ENCODE peak calls at places on chromosomes 2 and 18, in nine cellular contexts. One of them, this sample, is unnamed.

GRCh38 chr2:240584486-240585031 is 2.0 kb upstream of the CAPN10 start:
- DNase-seq in left lung: no peak
- DNase-seq in mammary epithelial cell: peak; percentile 44
- DNase-seq in heart right ventricle: peak; percentile 11
- DNase-seq in CD8-positive, alpha-beta T cell: no peak
- DNase-seq in heart left ventricle: no peak
- DNase-seq in BE2C: no peak
- DNase-seq in psoas muscle: peak; percentile 19
- DNase-seq in cardiac muscle cell: peak; percentile 79
- DNase-seq in this sample: peak; percentile 61

GRCh38 chr2:65351234-65351947 is 81.0 kb downstream of the SPRED2 start:
- DNase-seq in mammary epithelial cell: no peak
- DNase-seq in heart right ventricle: no peak
- DNase-seq in left lung: peak; percentile 42
- DNase-seq in heart left ventricle: no peak
- DNase-seq in BE2C: no peak
- DNase-seq in CD8-positive, alpha-beta T cell: no peak
- DNase-seq in cardiac muscle cell: peak; percentile 66
- DNase-seq in psoas muscle: no peak
- DNase-seq in this sample: no peak

GRCh38 chr18:49274188-49274714 is 186.2 kb downstream of the DYM start:
- DNase-seq in psoas muscle: no peak
- DNase-seq in CD8-positive, alpha-beta T cell: no peak
- DNase-seq in mammary epithelial cell: no peak
- DNase-seq in cardiac muscle cell: peak; percentile 81
- DNase-seq in left lung: no peak
- DNase-seq in BE2C: no peak
- DNase-seq in heart left ventricle: no peak
- DNase-seq in heart right ventricle: no peak
- DNase-seq in this sample: no peak

GRCh38 chr18:13451661-13452447 is 233.3 kb downstream of the LDLRAD4 start:
- DNase-seq in heart left ventricle: no peak
- DNase-seq in BE2C: no peak
- DNase-seq in mammary epithelial cell: no peak
- DNase-seq in left lung: no peak
- DNase-seq in CD8-positive, alpha-beta T cell: no peak
- DNase-seq in psoas muscle: no peak
- DNase-seq in heart right ventricle: no peak
- DNase-seq in cardiac muscle cell: no peak
- DNase-seq in this sample: no peak

GRCh38 chr2:196592331-196592911 is 47.1 kb upstream of the CCDC150 start:
- DNase-seq in mammary epithelial cell: peak; percentile 27
- DNase-seq in cardiac muscle cell: peak; percentile 48
- DNase-seq in psoas muscle: no peak
- DNase-seq in BE2C: no peak
- DNase-seq in heart left ventricle: no peak
- DNase-seq in left lung: no peak
- DNase-seq in CD8-positive, alpha-beta T cell: no peak
- DNase-seq in heart right ventricle: peak; percentile 21
- DNase-seq in this sample: peak; percentile 76

GRCh38 chr2:18926633-18927524 is 337.5 kb upstream of the NT5C1B start:
- DNase-seq in left lung: no peak
- DNase-seq in CD8-positive, alpha-beta T cell: no peak
- DNase-seq in BE2C: no peak
- DNase-seq in psoas muscle: no peak
- DNase-seq in mammary epithelial cell: no peak
- DNase-seq in heart left ventricle: no peak
- DNase-seq in cardiac muscle cell: no peak
- DNase-seq in heart right ventricle: no peak
- DNase-seq in this sample: no peak

GRCh38 chr2:204691911-204692510 is 146.7 kb downstream of the PARD3B start:
- DNase-seq in heart left ventricle: no peak
- DNase-seq in left lung: no peak
- DNase-seq in BE2C: peak; percentile 64
- DNase-seq in CD8-positive, alpha-beta T cell: no peak
- DNase-seq in psoas muscle: no peak
- DNase-seq in heart right ventricle: no peak
- DNase-seq in mammary epithelial cell: peak; percentile 57
- DNase-seq in cardiac muscle cell: peak; percentile 93
- DNase-seq in this sample: no peak

GRCh38 chr18:45119888-45120287 is 439.2 kb downstream of the SETBP1 start:
- DNase-seq in heart right ventricle: no peak
- DNase-seq in heart left ventricle: no peak
- DNase-seq in psoas muscle: no peak
- DNase-seq in cardiac muscle cell: no peak
- DNase-seq in CD8-positive, alpha-beta T cell: no peak
- DNase-seq in left lung: no peak
- DNase-seq in mammary epithelial cell: no peak
- DNase-seq in BE2C: peak; percentile 31
- DNase-seq in this sample: no peak

GRCh38 chr2:117858892-117859531 is 44.5 kb downstream of the DDX18 start:
- DNase-seq in psoas muscle: no peak
- DNase-seq in heart right ventricle: no peak
- DNase-seq in heart left ventricle: no peak
- DNase-seq in CD8-positive, alpha-beta T cell: no peak
- DNase-seq in left lung: no peak
- DNase-seq in mammary epithelial cell: no peak
- DNase-seq in cardiac muscle cell: no peak
- DNase-seq in BE2C: peak; percentile 13
- DNase-seq in this sample: no peak

GRCh38 chr18:48597110-48597509 is 58.3 kb downstream of the CTIF start:
- DNase-seq in mammary epithelial cell: peak; percentile 45
- DNase-seq in left lung: no peak
- DNase-seq in psoas muscle: no peak
- DNase-seq in BE2C: no peak
- DNase-seq in CD8-positive, alpha-beta T cell: no peak
- DNase-seq in cardiac muscle cell: no peak
- DNase-seq in heart left ventricle: no peak
- DNase-seq in heart right ventricle: no peak
- DNase-seq in this sample: no peak

GRCh38 chr2:224849264-224849663 is 133.1 kb upstream of the CCDC195 start:
- DNase-seq in mammary epithelial cell: peak; percentile 32
- DNase-seq in CD8-positive, alpha-beta T cell: no peak
- DNase-seq in heart left ventricle: no peak
- DNase-seq in psoas muscle: no peak
- DNase-seq in heart right ventricle: no peak
- DNase-seq in left lung: no peak
- DNase-seq in cardiac muscle cell: no peak
- DNase-seq in BE2C: no peak
- DNase-seq in this sample: no peak

DNA sequence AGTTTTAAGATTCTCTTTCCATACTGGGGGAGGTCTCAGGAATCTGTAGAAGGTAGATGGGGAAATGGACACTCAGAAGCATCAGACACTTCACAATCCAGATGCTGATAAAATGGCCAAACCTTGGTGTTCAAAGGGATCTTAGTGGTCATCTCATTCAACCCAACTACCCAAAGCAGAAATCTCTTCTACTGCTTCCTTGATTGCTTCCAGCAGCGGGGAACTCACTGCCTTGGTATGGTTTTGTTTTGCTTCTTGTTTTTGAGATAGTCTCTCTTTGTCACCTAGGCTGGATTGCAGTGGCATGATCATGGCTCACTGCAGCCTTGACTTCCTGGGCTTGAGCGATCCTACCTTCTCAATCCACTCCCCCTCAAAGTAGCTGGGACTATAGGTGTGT is 39.3 kb upstream of the PTMA start:
- DNase-seq in mammary epithelial cell: no peak
- DNase-seq in left lung: no peak
- DNase-seq in psoas muscle: no peak
- DNase-seq in cardiac muscle cell: no peak
- DNase-seq in BE2C: no peak
- DNase-seq in heart left ventricle: no peak
- DNase-seq in CD8-positive, alpha-beta T cell: no peak
- DNase-seq in heart right ventricle: no peak
- DNase-seq in this sample: no peak
- H3K4me1 ChIP-seq in mammary epithelial cell: peaks cover 25% of the 10 kb centered on the region
- H3K4me1 ChIP-seq in left lung: peaks cover 64% of the 10 kb centered on the region
- H3K4me1 ChIP-seq in psoas muscle: peaks cover 29% of the 10 kb centered on the region
- H3K4me1 ChIP-seq in cardiac muscle cell: peaks cover 51% of the 10 kb centered on the region
- H3K4me1 ChIP-seq in BE2C: peaks cover 15% of the 10 kb centered on the region
- H3K4me1 ChIP-seq in heart left ventricle: peaks cover 43% of the 10 kb centered on the region
- H3K4me1 ChIP-seq in CD8-positive, alpha-beta T cell: no peaks in the 10 kb centered on the region
- H3K4me1 ChIP-seq in heart right ventricle: peaks cover 44% of the 10 kb centered on the region
- H3K4me1 ChIP-seq in this sample: no peaks in the 10 kb centered on the region

GRCh38 chr2:134399096-134399495 is 145.2 kb downstream of the MGAT5 start:
- DNase-seq in heart left ventricle: no peak
- DNase-seq in left lung: no peak
- DNase-seq in cardiac muscle cell: peak; percentile 25
- DNase-seq in CD8-positive, alpha-beta T cell: no peak
- DNase-seq in BE2C: no peak
- DNase-seq in psoas muscle: no peak
- DNase-seq in heart right ventricle: no peak
- DNase-seq in mammary epithelial cell: no peak
- DNase-seq in this sample: no peak

GRCh38 chr2:134398300-134398699 is 144.4 kb downstream of the MGAT5 start:
- DNase-seq in heart left ventricle: no peak
- DNase-seq in heart right ventricle: no peak
- DNase-seq in BE2C: no peak
- DNase-seq in left lung: no peak
- DNase-seq in psoas muscle: no peak
- DNase-seq in cardiac muscle cell: peak; percentile 74
- DNase-seq in CD8-positive, alpha-beta T cell: no peak
- DNase-seq in mammary epithelial cell: peak; percentile 58
- DNase-seq in this sample: no peak

GRCh38 chr2:134402385-134402784 is 148.5 kb downstream of the MGAT5 start:
- DNase-seq in heart left ventricle: no peak
- DNase-seq in heart right ventricle: no peak
- DNase-seq in left lung: no peak
- DNase-seq in mammary epithelial cell: no peak
- DNase-seq in CD8-positive, alpha-beta T cell: no peak
- DNase-seq in psoas muscle: peak; percentile 31
- DNase-seq in BE2C: no peak
- DNase-seq in cardiac muscle cell: peak; percentile 88
- DNase-seq in this sample: no peak

GRCh38 chr2:134401789-134402188 is 147.9 kb downstream of the MGAT5 start:
- DNase-seq in mammary epithelial cell: no peak
- DNase-seq in heart left ventricle: no peak
- DNase-seq in cardiac muscle cell: no peak
- DNase-seq in heart right ventricle: no peak
- DNase-seq in psoas muscle: no peak
- DNase-seq in BE2C: peak; percentile 43
- DNase-seq in left lung: no peak
- DNase-seq in CD8-positive, alpha-beta T cell: no peak
- DNase-seq in this sample: no peak

DNA sequence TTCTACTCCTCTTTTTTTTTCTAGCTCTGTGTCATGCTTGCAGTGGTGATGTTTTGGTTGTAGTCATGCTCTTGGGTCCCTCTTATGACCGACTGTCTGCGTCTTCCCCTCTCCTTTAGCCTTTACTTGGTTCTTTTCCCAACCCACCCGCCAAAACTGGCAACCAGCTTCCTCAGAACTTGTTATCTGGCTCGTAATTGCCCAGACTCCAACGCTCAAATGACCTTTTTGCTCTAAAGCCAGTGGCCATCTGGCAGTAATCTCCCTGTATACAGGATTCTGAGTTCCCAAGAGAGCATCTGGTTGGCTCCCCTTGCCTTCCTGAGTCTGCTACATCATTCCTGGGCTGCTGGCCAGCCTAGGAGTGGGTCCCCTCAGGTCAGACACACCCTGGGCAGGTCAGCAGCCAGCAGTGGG is 147.2 kb downstream of the MGAT5 start:
- DNase-seq in heart left ventricle: peak; percentile 80
- DNase-seq in left lung: no peak
- DNase-seq in psoas muscle: peak; percentile 58
- DNase-seq in cardiac muscle cell: peak; percentile 24
- DNase-seq in BE2C: peak; percentile 72
- DNase-seq in heart right ventricle: peak; percentile 74
- DNase-seq in mammary epithelial cell: no peak
- DNase-seq in CD8-positive, alpha-beta T cell: no peak
- DNase-seq in this sample: peak; percentile 82
- H3K4me1 ChIP-seq in heart left ventricle: peaks cover 30% of the 10 kb centered on the region
- H3K4me1 ChIP-seq in left lung: peaks cover 10% of the 10 kb centered on the region
- H3K4me1 ChIP-seq in psoas muscle: peaks cover 5% of the 10 kb centered on the region
- H3K4me1 ChIP-seq in cardiac muscle cell: no peaks in the 10 kb centered on the region
- H3K4me1 ChIP-seq in BE2C: peaks cover 4% of the 10 kb centered on the region
- H3K4me1 ChIP-seq in heart right ventricle: peaks cover 24% of the 10 kb centered on the region
- H3K4me1 ChIP-seq in mammary epithelial cell: peaks cover 53% of the 10 kb centered on the region
- H3K4me1 ChIP-seq in CD8-positive, alpha-beta T cell: no peaks in the 10 kb centered on the region
- H3K4me1 ChIP-seq in this sample: peaks cover 6% of the 10 kb centered on the region

DNA sequence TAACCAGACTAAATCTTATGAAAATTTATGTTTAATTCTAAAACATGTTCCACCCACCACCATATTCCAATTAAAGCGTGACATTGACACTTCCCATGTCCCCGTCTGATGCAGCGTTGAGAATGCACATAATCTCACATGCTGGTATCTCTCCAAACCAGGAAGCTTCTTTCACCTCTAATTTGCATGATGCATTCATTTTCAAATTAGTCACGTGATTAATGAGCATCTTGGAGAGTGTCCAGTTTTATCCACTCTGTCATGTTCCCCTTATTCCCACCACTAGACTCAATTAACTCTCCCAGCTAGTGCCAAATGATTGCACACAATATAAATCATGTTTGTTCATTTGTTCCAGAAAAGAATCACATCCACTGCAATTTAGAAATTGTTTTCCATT is 105.8 kb downstream of the RIT2 start:
- DNase-seq in heart right ventricle: no peak
- DNase-seq in mammary epithelial cell: no peak
- DNase-seq in cardiac muscle cell: no peak
- DNase-seq in CD8-positive, alpha-beta T cell: no peak
- DNase-seq in BE2C: no peak
- DNase-seq in left lung: no peak
- DNase-seq in psoas muscle: no peak
- DNase-seq in heart left ventricle: no peak
- DNase-seq in this sample: no peak
- H3K4me1 ChIP-seq in heart right ventricle: no peaks in the 10 kb centered on the region
- H3K4me1 ChIP-seq in mammary epithelial cell: no peaks in the 10 kb centered on the region
- H3K4me1 ChIP-seq in cardiac muscle cell: no peaks in the 10 kb centered on the region
- H3K4me1 ChIP-seq in CD8-positive, alpha-beta T cell: no peaks in the 10 kb centered on the region
- H3K4me1 ChIP-seq in BE2C: no peaks in the 10 kb centered on the region
- H3K4me1 ChIP-seq in left lung: no peaks in the 10 kb centered on the region
- H3K4me1 ChIP-seq in psoas muscle: no peaks in the 10 kb centered on the region
- H3K4me1 ChIP-seq in heart left ventricle: no peaks in the 10 kb centered on the region
- H3K4me1 ChIP-seq in this sample: no peaks in the 10 kb centered on the region

DNA sequence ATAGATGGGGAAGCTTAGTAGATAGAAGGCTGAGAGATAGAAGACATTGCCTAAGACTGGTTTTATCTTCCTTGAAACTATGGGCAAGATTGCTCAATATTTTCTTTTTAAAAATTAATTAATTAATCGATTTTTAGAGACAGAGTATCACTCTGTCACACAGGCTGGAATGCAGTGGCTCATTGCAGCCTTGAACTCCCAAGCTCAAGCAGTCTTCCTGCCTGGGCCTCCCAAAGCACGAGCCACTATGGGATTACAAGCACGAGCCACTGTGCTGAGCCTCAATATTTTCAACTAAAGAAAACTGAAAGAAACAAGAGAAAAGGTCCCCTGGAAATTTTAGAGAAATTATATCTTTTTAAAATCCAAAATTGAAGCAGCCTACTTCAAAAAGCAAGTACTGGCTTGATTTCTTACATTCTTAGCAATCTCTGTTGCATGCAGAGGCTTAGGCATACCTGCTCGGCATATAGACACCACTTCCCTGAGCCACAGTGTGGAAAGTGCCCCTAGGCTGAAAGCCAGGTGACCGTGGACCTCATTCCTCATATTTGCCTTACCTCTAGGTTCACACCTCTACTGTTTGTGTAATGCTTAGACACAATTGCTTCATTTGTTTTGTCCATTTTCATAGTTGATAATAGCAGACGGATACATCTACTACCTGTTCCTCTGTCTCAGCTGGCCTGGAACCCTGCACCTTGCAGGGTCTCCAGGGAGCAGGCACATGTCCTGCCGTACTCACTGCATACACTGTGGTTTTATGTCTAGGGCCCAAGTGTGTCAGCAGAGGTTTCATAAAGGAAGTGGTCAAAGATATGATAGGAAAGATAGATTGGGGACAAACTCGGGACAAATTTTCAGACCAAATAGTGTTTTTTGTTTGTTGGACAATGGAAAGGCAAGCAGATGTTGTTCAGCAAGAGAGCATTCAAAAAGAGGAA is 166.5 kb upstream of the ALPP start:
- DNase-seq in left lung: no peak
- DNase-seq in BE2C: no peak
- DNase-seq in cardiac muscle cell: no peak
- DNase-seq in CD8-positive, alpha-beta T cell: no peak
- DNase-seq in heart right ventricle: no peak
- DNase-seq in heart left ventricle: no peak
- DNase-seq in psoas muscle: no peak
- DNase-seq in mammary epithelial cell: peak; percentile 14
- DNase-seq in this sample: no peak
- H3K4me1 ChIP-seq in left lung: no peaks in the 10 kb centered on the region
- H3K4me1 ChIP-seq in BE2C: no peaks in the 10 kb centered on the region
- H3K4me1 ChIP-seq in cardiac muscle cell: no peaks in the 10 kb centered on the region
- H3K4me1 ChIP-seq in CD8-positive, alpha-beta T cell: no peaks in the 10 kb centered on the region
- H3K4me1 ChIP-seq in heart right ventricle: no peaks in the 10 kb centered on the region
- H3K4me1 ChIP-seq in heart left ventricle: no peaks in the 10 kb centered on the region
- H3K4me1 ChIP-seq in psoas muscle: no peaks in the 10 kb centered on the region
- H3K4me1 ChIP-seq in mammary epithelial cell: peaks cover 17% of the 10 kb centered on the region
- H3K4me1 ChIP-seq in this sample: no peaks in the 10 kb centered on the region

This sample was measured in aorta.